ENCODE peak calls at places on chromosomes 5 and 9, in eight cellular contexts. Q, O, G, E, U, R, F and I are unnamed samples.

GRCh38 chr9:36765468-36766341 is 193.0 kb downstream of the MELK start:
- DNase-seq in E (no peak), Q (no peak), F (peak; percentile 86), U (peak; percentile 100), G (peak; percentile 98), O (peak; percentile 96), R (peak; percentile 23), I (peak; percentile 62)

GRCh38 chr5:31995011-31995410 is 179.1 kb downstream of the GOLPH3 start:
- DNase-seq in O (no peak), Q (no peak), U (peak; percentile 94), F (no peak), E (no peak), R (no peak), G (no peak), I (peak; percentile 63)

GRCh38 chr9:127903557-127904475 is 4.4 kb upstream of the ST6GALNAC6 start:
- DNase-seq in G (no peak), R (peak; percentile 48), E (no peak), U (peak; percentile 91), O (no peak), Q (no peak), F (no peak), I (peak; percentile 39)

GRCh38 chr9:78694950-78695349 is 398.0 kb downstream of the PSAT1 start:
- DNase-seq in F (no peak), R (no peak), E (no peak), G (peak; percentile 84), O (no peak), U (peak; percentile 8), Q (no peak), I (no peak)

GRCh38 chr9:71549023-71549422 is 219.3 kb downstream of the CEMIP2 start:
- DNase-seq in O (no peak), R (no peak), U (peak; percentile 8), Q (no peak), F (no peak), G (no peak), E (no peak), I (no peak)

GRCh38 chr5:158074992-158075769 is 216.2 kb upstream of the CLINT1 start:
- DNase-seq in G (peak; percentile 55), R (peak; percentile 84), O (peak; percentile 55), E (peak; percentile 74), F (peak; percentile 6), U (peak; percentile 69), Q (peak; percentile 59), I (peak; percentile 66)

GRCh38 chr5:173328896-173329369 is 719 bp upstream of the STC2 start:
- DNase-seq in F (no peak), R (peak; percentile 64), O (no peak), Q (peak; percentile 65), E (peak; percentile 91), G (peak; percentile 45), U (no peak), I (peak; percentile 88)

GRCh38 chr5:140182803-140183367 is 7.9 kb downstream of the CYSTM1 start:
- DNase-seq in U (no peak), R (peak; percentile 79), O (peak; percentile 61), Q (peak; percentile 47), E (peak; percentile 14), G (peak; percentile 37), F (no peak), I (peak; percentile 81)

GRCh38 chr5:10563132-10563939 is 534 bp upstream of the ANKRD33B start:
- DNase-seq in Q (peak; percentile 25), F (no peak), E (peak; percentile 61), G (no peak), U (peak; percentile 48), O (no peak), R (peak; percentile 38), I (peak; percentile 60)